ENCODE peak calls at places on chromosomes 12 and 14, in ten cellular contexts. One of them, this sample, is unnamed.

GRCh38 chr14:83777516-83777915 is 1752.4 kb upstream of the FLRT2 start:
- DNase-seq in amniotic stem cell: no peak
- DNase-seq in T-helper 9 cell: no peak
- DNase-seq in stimulated activated CD4-positive, alpha-beta T cell treated with anti-CD3 and anti-CD28 coated beads, Interleukin-1b, Interleukin-23, amount 100 ng/mL, for 1 hour: no peak
- DNase-seq in ecto neural progenitor cell: no peak
- DNase-seq in GM12865: no peak
- DNase-seq in stimulated activated CD8-positive, alpha-beta memory T cell treated with anti-CD3 and anti-CD28 coated beads, Interleukin-12 subunit alpha, Interleukin-12 subunit beta, amount 100 ng/mL, for 4 hours: no peak
- DNase-seq in GM20000: no peak
- DNase-seq in Right ventricle myocardium superior: no peak
- DNase-seq in COLO829: no peak
- DNase-seq in this sample: no peak

GRCh38 chr14:38122241-38122640 is 85.5 kb upstream of the SSTR1 start:
- DNase-seq in amniotic stem cell: no peak
- DNase-seq in T-helper 9 cell: no peak
- DNase-seq in stimulated activated CD4-positive, alpha-beta T cell treated with anti-CD3 and anti-CD28 coated beads, Interleukin-1b, Interleukin-23, amount 100 ng/mL, for 1 hour: no peak
- DNase-seq in ecto neural progenitor cell: no peak
- DNase-seq in GM12865: no peak
- DNase-seq in stimulated activated CD8-positive, alpha-beta memory T cell treated with anti-CD3 and anti-CD28 coated beads, Interleukin-12 subunit alpha, Interleukin-12 subunit beta, amount 100 ng/mL, for 4 hours: no peak
- DNase-seq in GM20000: no peak
- DNase-seq in Right ventricle myocardium superior: no peak
- DNase-seq in COLO829: no peak
- DNase-seq in this sample: no peak

GRCh38 chr12:31650927-31651326 is 8.6 kb upstream of the ETFBKMT start:
- DNase-seq in amniotic stem cell: no peak
- DNase-seq in T-helper 9 cell: no peak
- DNase-seq in stimulated activated CD4-positive, alpha-beta T cell treated with anti-CD3 and anti-CD28 coated beads, Interleukin-1b, Interleukin-23, amount 100 ng/mL, for 1 hour: no peak
- DNase-seq in ecto neural progenitor cell: no peak
- DNase-seq in GM12865: no peak
- DNase-seq in stimulated activated CD8-positive, alpha-beta memory T cell treated with anti-CD3 and anti-CD28 coated beads, Interleukin-12 subunit alpha, Interleukin-12 subunit beta, amount 100 ng/mL, for 4 hours: no peak
- DNase-seq in GM20000: no peak
- DNase-seq in Right ventricle myocardium superior: no peak
- DNase-seq in COLO829: no peak
- DNase-seq in this sample: no peak

GRCh38 chr12:105960319-105961076 is 178.3 kb downstream of the NUAK1 start:
- DNase-seq in amniotic stem cell: no peak
- DNase-seq in T-helper 9 cell: no peak
- DNase-seq in stimulated activated CD4-positive, alpha-beta T cell treated with anti-CD3 and anti-CD28 coated beads, Interleukin-1b, Interleukin-23, amount 100 ng/mL, for 1 hour: no peak
- DNase-seq in ecto neural progenitor cell: no peak
- DNase-seq in GM12865: no peak
- DNase-seq in stimulated activated CD8-positive, alpha-beta memory T cell treated with anti-CD3 and anti-CD28 coated beads, Interleukin-12 subunit alpha, Interleukin-12 subunit beta, amount 100 ng/mL, for 4 hours: no peak
- DNase-seq in GM20000: no peak
- DNase-seq in Right ventricle myocardium superior: no peak
- DNase-seq in COLO829: no peak
- DNase-seq in this sample: no peak

GRCh38 chr14:74574706-74575105 is 37.3 kb downstream of the LTBP2 start:
- DNase-seq in amniotic stem cell: no peak
- DNase-seq in T-helper 9 cell: no peak
- DNase-seq in stimulated activated CD4-positive, alpha-beta T cell treated with anti-CD3 and anti-CD28 coated beads, Interleukin-1b, Interleukin-23, amount 100 ng/mL, for 1 hour: no peak
- DNase-seq in ecto neural progenitor cell: no peak
- DNase-seq in GM12865: no peak
- DNase-seq in stimulated activated CD8-positive, alpha-beta memory T cell treated with anti-CD3 and anti-CD28 coated beads, Interleukin-12 subunit alpha, Interleukin-12 subunit beta, amount 100 ng/mL, for 4 hours: no peak
- DNase-seq in GM20000: no peak
- DNase-seq in Right ventricle myocardium superior: peak
- DNase-seq in COLO829: no peak
- DNase-seq in this sample: no peak

GRCh38 chr14:106875503-106875902 is 1349.1 kb downstream of the TMEM121 start:
- DNase-seq in amniotic stem cell: no peak
- DNase-seq in T-helper 9 cell: no peak
- DNase-seq in stimulated activated CD4-positive, alpha-beta T cell treated with anti-CD3 and anti-CD28 coated beads, Interleukin-1b, Interleukin-23, amount 100 ng/mL, for 1 hour: no peak
- DNase-seq in ecto neural progenitor cell: no peak
- DNase-seq in GM12865: peak
- DNase-seq in stimulated activated CD8-positive, alpha-beta memory T cell treated with anti-CD3 and anti-CD28 coated beads, Interleukin-12 subunit alpha, Interleukin-12 subunit beta, amount 100 ng/mL, for 4 hours: no peak
- DNase-seq in GM20000: peak
- DNase-seq in Right ventricle myocardium superior: no peak
- DNase-seq in COLO829: no peak
- DNase-seq in this sample: no peak

GRCh38 chr12:63038361-63039100 is 103.6 kb upstream of the PPM1H start:
- DNase-seq in amniotic stem cell: no peak
- DNase-seq in T-helper 9 cell: no peak
- DNase-seq in stimulated activated CD4-positive, alpha-beta T cell treated with anti-CD3 and anti-CD28 coated beads, Interleukin-1b, Interleukin-23, amount 100 ng/mL, for 1 hour: no peak
- DNase-seq in ecto neural progenitor cell: no peak
- DNase-seq in GM12865: no peak
- DNase-seq in stimulated activated CD8-positive, alpha-beta memory T cell treated with anti-CD3 and anti-CD28 coated beads, Interleukin-12 subunit alpha, Interleukin-12 subunit beta, amount 100 ng/mL, for 4 hours: no peak
- DNase-seq in GM20000: no peak
- DNase-seq in Right ventricle myocardium superior: no peak
- DNase-seq in COLO829: no peak
- DNase-seq in this sample: no peak

GRCh38 chr12:12941450-12942350 is 10.3 kb downstream of the GPRC5D start:
- DNase-seq in amniotic stem cell: no peak
- DNase-seq in T-helper 9 cell: no peak
- DNase-seq in stimulated activated CD4-positive, alpha-beta T cell treated with anti-CD3 and anti-CD28 coated beads, Interleukin-1b, Interleukin-23, amount 100 ng/mL, for 1 hour: no peak
- DNase-seq in ecto neural progenitor cell: no peak
- DNase-seq in GM12865: no peak
- DNase-seq in stimulated activated CD8-positive, alpha-beta memory T cell treated with anti-CD3 and anti-CD28 coated beads, Interleukin-12 subunit alpha, Interleukin-12 subunit beta, amount 100 ng/mL, for 4 hours: no peak
- DNase-seq in GM20000: no peak
- DNase-seq in Right ventricle myocardium superior: no peak
- DNase-seq in COLO829: no peak
- DNase-seq in this sample: no peak

GRCh38 chr12:104057771-104058197 is 6.5 kb upstream of the HCFC2 start:
- DNase-seq in amniotic stem cell: peak
- DNase-seq in T-helper 9 cell: no peak
- DNase-seq in stimulated activated CD4-positive, alpha-beta T cell treated with anti-CD3 and anti-CD28 coated beads, Interleukin-1b, Interleukin-23, amount 100 ng/mL, for 1 hour: no peak
- DNase-seq in ecto neural progenitor cell: no peak
- DNase-seq in GM12865: peak
- DNase-seq in stimulated activated CD8-positive, alpha-beta memory T cell treated with anti-CD3 and anti-CD28 coated beads, Interleukin-12 subunit alpha, Interleukin-12 subunit beta, amount 100 ng/mL, for 4 hours: no peak
- DNase-seq in GM20000: peak
- DNase-seq in Right ventricle myocardium superior: no peak
- DNase-seq in COLO829: peak
- DNase-seq in this sample: peak

GRCh38 chr12:32558941-32559340 is 120.2 kb upstream of the DNM1L start:
- DNase-seq in amniotic stem cell: no peak
- DNase-seq in T-helper 9 cell: no peak
- DNase-seq in stimulated activated CD4-positive, alpha-beta T cell treated with anti-CD3 and anti-CD28 coated beads, Interleukin-1b, Interleukin-23, amount 100 ng/mL, for 1 hour: no peak
- DNase-seq in ecto neural progenitor cell: no peak
- DNase-seq in GM12865: peak
- DNase-seq in stimulated activated CD8-positive, alpha-beta memory T cell treated with anti-CD3 and anti-CD28 coated beads, Interleukin-12 subunit alpha, Interleukin-12 subunit beta, amount 100 ng/mL, for 4 hours: no peak
- DNase-seq in GM20000: peak
- DNase-seq in Right ventricle myocardium superior: no peak
- DNase-seq in COLO829: no peak
- DNase-seq in this sample: no peak

GRCh38 chr12:13436696-13437391 is 240.3 kb downstream of the EMP1 start:
- DNase-seq in amniotic stem cell: no peak
- DNase-seq in T-helper 9 cell: no peak
- DNase-seq in stimulated activated CD4-positive, alpha-beta T cell treated with anti-CD3 and anti-CD28 coated beads, Interleukin-1b, Interleukin-23, amount 100 ng/mL, for 1 hour: no peak
- DNase-seq in ecto neural progenitor cell: no peak
- DNase-seq in GM12865: peak
- DNase-seq in stimulated activated CD8-positive, alpha-beta memory T cell treated with anti-CD3 and anti-CD28 coated beads, Interleukin-12 subunit alpha, Interleukin-12 subunit beta, amount 100 ng/mL, for 4 hours: no peak
- DNase-seq in GM20000: no peak
- DNase-seq in Right ventricle myocardium superior: peak
- DNase-seq in COLO829: peak
- DNase-seq in this sample: peak

GRCh38 chr12:95995238-95996031 is 709 bp downstream of the HAL start:
- DNase-seq in amniotic stem cell: no peak
- DNase-seq in T-helper 9 cell: no peak
- DNase-seq in stimulated activated CD4-positive, alpha-beta T cell treated with anti-CD3 and anti-CD28 coated beads, Interleukin-1b, Interleukin-23, amount 100 ng/mL, for 1 hour: no peak
- DNase-seq in ecto neural progenitor cell: no peak
- DNase-seq in GM12865: no peak
- DNase-seq in stimulated activated CD8-positive, alpha-beta memory T cell treated with anti-CD3 and anti-CD28 coated beads, Interleukin-12 subunit alpha, Interleukin-12 subunit beta, amount 100 ng/mL, for 4 hours: no peak
- DNase-seq in GM20000: no peak
- DNase-seq in Right ventricle myocardium superior: no peak
- DNase-seq in COLO829: no peak
- DNase-seq in this sample: no peak

GRCh38 chr14:36556811-36557433 is 25.5 kb downstream of the NKX2-8 start:
- DNase-seq in amniotic stem cell: no peak
- DNase-seq in T-helper 9 cell: no peak
- DNase-seq in stimulated activated CD4-positive, alpha-beta T cell treated with anti-CD3 and anti-CD28 coated beads, Interleukin-1b, Interleukin-23, amount 100 ng/mL, for 1 hour: peak
- DNase-seq in ecto neural progenitor cell: no peak
- DNase-seq in GM12865: peak
- DNase-seq in stimulated activated CD8-positive, alpha-beta memory T cell treated with anti-CD3 and anti-CD28 coated beads, Interleukin-12 subunit alpha, Interleukin-12 subunit beta, amount 100 ng/mL, for 4 hours: no peak
- DNase-seq in GM20000: peak
- DNase-seq in Right ventricle myocardium superior: no peak
- DNase-seq in COLO829: peak
- DNase-seq in this sample: peak

GRCh38 chr12:124422570-124423523 is 128.0 kb downstream of the RFLNA start:
- DNase-seq in amniotic stem cell: peak
- DNase-seq in T-helper 9 cell: no peak
- DNase-seq in stimulated activated CD4-positive, alpha-beta T cell treated with anti-CD3 and anti-CD28 coated beads, Interleukin-1b, Interleukin-23, amount 100 ng/mL, for 1 hour: no peak
- DNase-seq in ecto neural progenitor cell: no peak
- DNase-seq in GM12865: no peak
- DNase-seq in stimulated activated CD8-positive, alpha-beta memory T cell treated with anti-CD3 and anti-CD28 coated beads, Interleukin-12 subunit alpha, Interleukin-12 subunit beta, amount 100 ng/mL, for 4 hours: no peak
- DNase-seq in GM20000: no peak
- DNase-seq in Right ventricle myocardium superior: peak
- DNase-seq in COLO829: peak
- DNase-seq in this sample: no peak

GRCh38 chr12:24039113-24039525 is 89.6 kb upstream of the SOX5 start:
- DNase-seq in amniotic stem cell: no peak
- DNase-seq in T-helper 9 cell: no peak
- DNase-seq in stimulated activated CD4-positive, alpha-beta T cell treated with anti-CD3 and anti-CD28 coated beads, Interleukin-1b, Interleukin-23, amount 100 ng/mL, for 1 hour: no peak
- DNase-seq in ecto neural progenitor cell: no peak
- DNase-seq in GM12865: no peak
- DNase-seq in stimulated activated CD8-positive, alpha-beta memory T cell treated with anti-CD3 and anti-CD28 coated beads, Interleukin-12 subunit alpha, Interleukin-12 subunit beta, amount 100 ng/mL, for 4 hours: no peak
- DNase-seq in GM20000: no peak
- DNase-seq in Right ventricle myocardium superior: no peak
- DNase-seq in COLO829: peak
- DNase-seq in this sample: no peak

GRCh38 chr12:2147335-2147734 is 94.5 kb downstream of the CACNA1C start:
- DNase-seq in amniotic stem cell: no peak
- DNase-seq in T-helper 9 cell: no peak
- DNase-seq in stimulated activated CD4-positive, alpha-beta T cell treated with anti-CD3 and anti-CD28 coated beads, Interleukin-1b, Interleukin-23, amount 100 ng/mL, for 1 hour: no peak
- DNase-seq in ecto neural progenitor cell: no peak
- DNase-seq in GM12865: no peak
- DNase-seq in stimulated activated CD8-positive, alpha-beta memory T cell treated with anti-CD3 and anti-CD28 coated beads, Interleukin-12 subunit alpha, Interleukin-12 subunit beta, amount 100 ng/mL, for 4 hours: no peak
- DNase-seq in GM20000: no peak
- DNase-seq in Right ventricle myocardium superior: no peak
- DNase-seq in COLO829: no peak
- DNase-seq in this sample: no peak

GRCh38 chr12:107131832-107132616 is 38.7 kb upstream of the CRY1 start:
- DNase-seq in amniotic stem cell: peak
- DNase-seq in T-helper 9 cell: no peak
- DNase-seq in stimulated activated CD4-positive, alpha-beta T cell treated with anti-CD3 and anti-CD28 coated beads, Interleukin-1b, Interleukin-23, amount 100 ng/mL, for 1 hour: no peak
- DNase-seq in ecto neural progenitor cell: no peak
- DNase-seq in GM12865: peak
- DNase-seq in stimulated activated CD8-positive, alpha-beta memory T cell treated with anti-CD3 and anti-CD28 coated beads, Interleukin-12 subunit alpha, Interleukin-12 subunit beta, amount 100 ng/mL, for 4 hours: no peak
- DNase-seq in GM20000: peak
- DNase-seq in Right ventricle myocardium superior: no peak
- DNase-seq in COLO829: peak
- DNase-seq in this sample: peak

GRCh38 chr12:3490848-3491382 is at the start of gene PRMT8:
- DNase-seq in amniotic stem cell: no peak
- DNase-seq in T-helper 9 cell: no peak
- DNase-seq in stimulated activated CD4-positive, alpha-beta T cell treated with anti-CD3 and anti-CD28 coated beads, Interleukin-1b, Interleukin-23, amount 100 ng/mL, for 1 hour: no peak
- DNase-seq in ecto neural progenitor cell: peak
- DNase-seq in GM12865: no peak
- DNase-seq in stimulated activated CD8-positive, alpha-beta memory T cell treated with anti-CD3 and anti-CD28 coated beads, Interleukin-12 subunit alpha, Interleukin-12 subunit beta, amount 100 ng/mL, for 4 hours: no peak
- DNase-seq in GM20000: no peak
- DNase-seq in Right ventricle myocardium superior: no peak
- DNase-seq in COLO829: no peak
- DNase-seq in this sample: peak

GRCh38 chr12:77559400-77560074 is 271.2 kb upstream of the NAV3 start:
- DNase-seq in amniotic stem cell: no peak
- DNase-seq in T-helper 9 cell: no peak
- DNase-seq in stimulated activated CD4-positive, alpha-beta T cell treated with anti-CD3 and anti-CD28 coated beads, Interleukin-1b, Interleukin-23, amount 100 ng/mL, for 1 hour: no peak
- DNase-seq in ecto neural progenitor cell: no peak
- DNase-seq in GM12865: no peak
- DNase-seq in stimulated activated CD8-positive, alpha-beta memory T cell treated with anti-CD3 and anti-CD28 coated beads, Interleukin-12 subunit alpha, Interleukin-12 subunit beta, amount 100 ng/mL, for 4 hours: no peak
- DNase-seq in GM20000: no peak
- DNase-seq in Right ventricle myocardium superior: no peak
- DNase-seq in COLO829: no peak
- DNase-seq in this sample: no peak

GRCh38 chr14:89260898-89261297 is 156.1 kb downstream of the FOXN3 start:
- DNase-seq in amniotic stem cell: no peak
- DNase-seq in T-helper 9 cell: no peak
- DNase-seq in stimulated activated CD4-positive, alpha-beta T cell treated with anti-CD3 and anti-CD28 coated beads, Interleukin-1b, Interleukin-23, amount 100 ng/mL, for 1 hour: no peak
- DNase-seq in ecto neural progenitor cell: no peak
- DNase-seq in GM12865: no peak
- DNase-seq in stimulated activated CD8-positive, alpha-beta memory T cell treated with anti-CD3 and anti-CD28 coated beads, Interleukin-12 subunit alpha, Interleukin-12 subunit beta, amount 100 ng/mL, for 4 hours: no peak
- DNase-seq in GM20000: no peak
- DNase-seq in Right ventricle myocardium superior: no peak
- DNase-seq in COLO829: no peak
- DNase-seq in this sample: no peak

GRCh38 chr14:73743431-73743931 is 29.3 kb upstream of the PNMA1 start:
- DNase-seq in amniotic stem cell: no peak
- DNase-seq in T-helper 9 cell: peak
- DNase-seq in stimulated activated CD4-positive, alpha-beta T cell treated with anti-CD3 and anti-CD28 coated beads, Interleukin-1b, Interleukin-23, amount 100 ng/mL, for 1 hour: no peak
- DNase-seq in ecto neural progenitor cell: no peak
- DNase-seq in GM12865: peak
- DNase-seq in stimulated activated CD8-positive, alpha-beta memory T cell treated with anti-CD3 and anti-CD28 coated beads, Interleukin-12 subunit alpha, Interleukin-12 subunit beta, amount 100 ng/mL, for 4 hours: no peak
- DNase-seq in GM20000: peak
- DNase-seq in Right ventricle myocardium superior: peak
- DNase-seq in COLO829: no peak
- DNase-seq in this sample: no peak

GRCh38 chr12:120056739-120057138 is 59.8 kb downstream of the RAB35 start:
- DNase-seq in amniotic stem cell: no peak
- DNase-seq in T-helper 9 cell: no peak
- DNase-seq in stimulated activated CD4-positive, alpha-beta T cell treated with anti-CD3 and anti-CD28 coated beads, Interleukin-1b, Interleukin-23, amount 100 ng/mL, for 1 hour: no peak
- DNase-seq in ecto neural progenitor cell: no peak
- DNase-seq in GM12865: no peak
- DNase-seq in stimulated activated CD8-positive, alpha-beta memory T cell treated with anti-CD3 and anti-CD28 coated beads, Interleukin-12 subunit alpha, Interleukin-12 subunit beta, amount 100 ng/mL, for 4 hours: no peak
- DNase-seq in GM20000: no peak
- DNase-seq in Right ventricle myocardium superior: no peak
- DNase-seq in COLO829: no peak
- DNase-seq in this sample: no peak